ENCODE peak calls at places on chromosomes 5 and 9, in six cellular contexts. A, M, D, F, H and P are unnamed samples.
A peak's percentile ranks its signal among the peaks of the same experiment; 100 is the strongest.

GRCh38 chr5:53613036-53613435 is 52.6 kb downstream of the NDUFS4 start:
- DNase-seq in A (no peak), M (no peak), D (peak; percentile 50), F (no peak), H (no peak), P (no peak)

GRCh38 chr9:97721396-97721795 is 24.3 kb upstream of the XPA start:
- DNase-seq in A (no peak), M (no peak), D (no peak), F (no peak), H (no peak), P (no peak)

GRCh38 chr5:79020861-79021561 is 35.9 kb upstream of the ARSB start:
- DNase-seq in A (no peak), M (peak; percentile 66), D (peak; percentile 76), F (peak; percentile 63), H (no peak), P (no peak)

GRCh38 chr9:19493174-19493811 is 84.5 kb downstream of the ACER2 start:
- DNase-seq in A (peak; percentile 7), M (peak; percentile 84), D (peak; percentile 81), F (peak; percentile 29), H (peak; percentile 29), P (peak; percentile 19)

GRCh38 chr9:128124873-128125574 is 2.5 kb downstream of the PTGES2 start:
- DNase-seq in A (peak; percentile 23), M (peak; percentile 81), D (peak; percentile 60), F (no peak), H (no peak), P (peak; percentile 12)

GRCh38 chr9:132878695-132879064 is at the start of gene SPACA9:
- DNase-seq in A (no peak), M (peak; percentile 58), D (peak; percentile 35), F (no peak), H (peak; percentile 59), P (no peak)

GRCh38 chr5:14676320-14676719 is 11.8 kb downstream of the OTULIN start:
- DNase-seq in A (no peak), M (no peak), D (peak; percentile 78), F (no peak), H (no peak), P (peak; percentile 21)

GRCh38 chr5:172496671-172497371 is 42.5 kb upstream of the SH3PXD2B start:
- DNase-seq in A (no peak), M (peak; percentile 86), D (peak; percentile 15), F (no peak), H (no peak), P (no peak)

GRCh38 chr9:109520475-109521132 is 22.5 kb upstream of the PTPN3 start:
- DNase-seq in A (no peak), M (peak; percentile 75), D (peak; percentile 65), F (peak; percentile 59), H (peak; percentile 60), P (no peak)

GRCh38 chr9:127612993-127613954 is 1.2 kb downstream of the STXBP1 start:
- DNase-seq in A (peak; percentile 18), M (peak; percentile 79), D (peak; percentile 73), F (no peak), H (peak; percentile 80), P (peak; percentile 26)

GRCh38 chr9:1044643-1045042 is 5.5 kb upstream of the DMRT2 start:
- DNase-seq in A (no peak), M (no peak), D (no peak), F (no peak), H (no peak), P (no peak)

GRCh38 chr5:127757576-127757975 is 54.4 kb downstream of the CCDC192 start:
- DNase-seq in A (no peak), M (peak; percentile 76), D (peak; percentile 74), F (peak; percentile 34), H (no peak), P (no peak)

GRCh38 chr9:130537346-130538050 is 41.9 kb upstream of the FUBP3 start:
- DNase-seq in A (no peak), M (no peak), D (no peak), F (no peak), H (no peak), P (no peak)

GRCh38 chr5:150497274-150497988 is 10.5 kb upstream of the NDST1 start:
- DNase-seq in A (no peak), M (no peak), D (peak; percentile 94), F (no peak), H (no peak), P (no peak)

GRCh38 chr5:81837667-81838306 is 86.9 kb upstream of the SSBP2 start:
- DNase-seq in A (no peak), M (no peak), D (no peak), F (no peak), H (no peak), P (no peak)